ENCODE peak calls at places on chromosomes 4 and X, in nine cellular contexts. Q, M, J, N, G, V, P, H and K are unnamed samples.
A peak's percentile ranks its signal among the peaks of the same experiment; 100 is the strongest.

GRCh38 chr4:112766422-112766821 is 129.5 kb downstream of the LARP7 start:
- DNase-seq in G (peak; percentile 33), M (no peak), J (peak; percentile 61), N (no peak), Q (no peak), V (no peak), P (no peak), H (no peak), K (peak; percentile 29)

GRCh38 chrX:21412883-21413282 is 38.7 kb downstream of the CNKSR2 start:
- DNase-seq in H (no peak), J (peak; percentile 9), V (no peak), G (no peak), N (no peak), Q (no peak), P (no peak), M (no peak), K (no peak)

GRCh38 chr4:142347241-142347640 is 498.9 kb downstream of the INPP4B start:
- DNase-seq in G (no peak), P (no peak), J (no peak), H (no peak), M (no peak), N (no peak), Q (no peak), V (no peak), K (no peak)

GRCh38 chrX:17977696-17978095 is 116.6 kb upstream of the RAI2 start:
- DNase-seq in M (no peak), N (no peak), P (no peak), H (no peak), J (no peak), V (no peak), G (no peak), Q (no peak), K (no peak)

GRCh38 chrX:10450229-10450958 is 170.0 kb downstream of the MID1 start:
- DNase-seq in M (no peak), J (peak; percentile 48), H (no peak), G (peak; percentile 47), Q (no peak), N (no peak), P (no peak), V (no peak), K (no peak)

GRCh38 chr4:74033721-74034120 is 4.8 kb downstream of the CXCL3 start:
- DNase-seq in P (no peak), G (no peak), J (peak; percentile 11), V (no peak), Q (no peak), N (no peak), H (no peak), M (no peak), K (no peak)

GRCh38 chr4:174201898-174202297 is 81.6 kb downstream of the FBXO8 start:
- DNase-seq in J (no peak), H (no peak), P (no peak), N (no peak), G (no peak), M (no peak), V (no peak), Q (no peak), K (no peak)

GRCh38 chrX:150338615-150339014 is 24.5 kb upstream of the MAMLD1 start:
- DNase-seq in N (no peak), V (no peak), M (no peak), Q (no peak), J (no peak), P (no peak), G (no peak), H (no peak), K (no peak)

GRCh38 chr4:186169942-186170802 is 21.2 kb upstream of the CYP4V2 start:
- DNase-seq in H (no peak), J (no peak), N (no peak), Q (no peak), M (no peak), V (no peak), G (no peak), P (no peak), K (no peak)

GRCh38 chr4:73538162-73538561 is 56.6 kb downstream of the AFM start:
- DNase-seq in N (no peak), G (no peak), Q (no peak), V (no peak), J (no peak), H (no peak), M (no peak), P (no peak), K (no peak)

GRCh38 chr4:101304916-101305315 is 42.4 kb downstream of the PPP3CA start:
- DNase-seq in Q (peak; percentile 90), H (no peak), M (no peak), V (no peak), N (no peak), J (peak; percentile 8), P (no peak), G (no peak), K (no peak)

GRCh38 chr4:187209921-187210613 is 486.4 kb upstream of the FAT1 start:
- DNase-seq in N (no peak), J (peak; percentile 83), G (peak; percentile 85), Q (no peak), M (no peak), H (no peak), P (no peak), V (no peak), K (no peak)

GRCh38 chrX:275967-276587 is 5.1 kb upstream of the PLCXD1 start:
- DNase-seq in V (peak; percentile 92), M (no peak), J (peak; percentile 91), Q (peak; percentile 54), N (peak; percentile 93), H (no peak), G (peak; percentile 93), P (no peak), K (no peak)

GRCh38 chr4:76074468-76074867 is at the start of gene ART3:
- DNase-seq in H (no peak), J (no peak), P (no peak), V (no peak), G (no peak), N (no peak), M (no peak), Q (no peak), K (no peak)